ENCODE peak calls at places on chromosome 12, in five cellular contexts. S is stimulated activated CD4-positive, alpha-beta T cell treated with anti-CD3 and anti-CD28 coated beads, TNF-alpha, amount 100 ng/mL, for 48 hours; K is body of pancreas; H is stimulated activated CD8-positive, alpha-beta memory T cell treated with anti-CD3 and anti-CD28 coated beads, Interleukin-7, amount 100 ng/mL, for 1 hour; V is NCI-H146. E is an unnamed sample.

GRCh38 chr12:48033451-48033850 is 29.2 kb upstream of the COL2A1 start:
- DNase-seq in S (no peak), K (no peak), H (no peak), V (no peak), E (no peak)

GRCh38 chr12:24530689-24531088 is 418.2 kb downstream of the BCAT1 start:
- DNase-seq in S (no peak), K (no peak), H (no peak), V (no peak), E (no peak)

GRCh38 chr12:122842505-122843405 is 7.5 kb downstream of the HIP1R start:
- DNase-seq in S (no peak), K (peak), H (no peak), V (no peak), E (no peak)

GRCh38 chr12:52261211-52261484 is 13.3 kb upstream of the KRT86 start:
- DNase-seq in S (no peak), K (no peak), H (no peak), V (no peak), E (no peak)

GRCh38 chr12:109727039-109727723 is 13.6 kb downstream of the FAM222A start:
- DNase-seq in S (no peak), K (peak), H (no peak), V (no peak), E (no peak)

GRCh38 chr12:13652105-13652504 is 329.3 kb downstream of the GRIN2B start:
- DNase-seq in S (no peak), K (no peak), H (no peak), V (no peak), E (no peak)

GRCh38 chr12:47236109-47236714 is 156.5 kb upstream of the AMIGO2 start:
- DNase-seq in S (no peak), K (no peak), H (no peak), V (no peak), E (no peak)

GRCh38 chr12:125180144-125180543 is 114.9 kb downstream of the AACS start:
- DNase-seq in S (no peak), K (no peak), H (no peak), V (no peak), E (no peak)

GRCh38 chr12:40971911-40972310 is 216.2 kb upstream of the PDZRN4 start:
- DNase-seq in S (no peak), K (no peak), H (no peak), V (no peak), E (no peak)

GRCh38 chr12:41151789-41152188 is 36.3 kb upstream of the PDZRN4 start:
- DNase-seq in S (no peak), K (no peak), H (no peak), V (no peak), E (no peak)

GRCh38 chr12:98828802-98829600 is 183.9 kb downstream of the APAF1 start:
- DNase-seq in S (no peak), K (no peak), H (no peak), V (no peak), E (no peak)

GRCh38 chr12:108004368-108004767 is 124.7 kb upstream of the WSCD2 start:
- DNase-seq in S (no peak), K (no peak), H (no peak), V (no peak), E (no peak)

E was measured in GM06990.